ENCODE peak calls at places on chromosomes 4 and X, in four cellular contexts. C is SK-N-SH, W is GM12878, R is H1. M is an unnamed sample.

GRCh38 chr4:6987566-6987920 is 55.6 kb upstream of the TADA2B start:
- DNase-seq in R (no peak), C (no peak), W (no peak), M (no peak)

GRCh38 chr4:100428051-100428450 is 89.8 kb downstream of the EMCN start:
- DNase-seq in C (no peak), R (no peak), W (no peak), M (no peak)

GRCh38 chr4:87353592-87353991 is 30.9 kb upstream of the HSD17B13 start:
- DNase-seq in R (peak; percentile 13), C (peak; percentile 17), W (peak; percentile 13), M (peak; percentile 16)

GRCh38 chr4:133623847-133624246 is 474.8 kb downstream of the PCDH10 start:
- DNase-seq in W (no peak), C (no peak), R (no peak), M (no peak)

GRCh38 chrX:4708970-4709760 is 995.7 kb upstream of the PRKX start:
- DNase-seq in C (no peak), R (no peak), W (no peak), M (no peak)

GRCh38 chr4:138401330-138401729 is 159.2 kb upstream of the SLC7A11 start:
- DNase-seq in W (no peak), R (no peak), C (no peak), M (peak; percentile 32)

GRCh38 chr4:163462556-163462955 is 11.0 kb downstream of the TKTL2 start:
- DNase-seq in R (no peak), C (no peak), W (no peak), M (no peak)

GRCh38 chr4:128310266-128310697 is 22.7 kb upstream of the PGRMC2 start:
- DNase-seq in R (no peak), C (peak; percentile 65), W (no peak), M (peak; percentile 59)

GRCh38 chr4:56689231-56689630 is 8.1 kb upstream of the HOPX start:
- DNase-seq in R (no peak), C (no peak), W (no peak), M (no peak)

GRCh38 chr4:948936-949300 is 16.7 kb downstream of the TMEM175 start:
- DNase-seq in R (no peak), W (no peak), C (peak; percentile 24), M (no peak)

GRCh38 chr4:185036842-185037241 is 18.6 kb downstream of the HELT start:
- DNase-seq in C (no peak), R (no peak), W (no peak), M (no peak)

GRCh38 chr4:55545681-55546632 is 752 bp downstream of the CLOCK start:
- DNase-seq in W (no peak), R (no peak), C (peak; percentile 85), M (peak; percentile 75)

GRCh38 chr4:188154668-188155423 is 15.6 kb downstream of the TRIML1 start:
- DNase-seq in W (no peak), C (no peak), R (no peak), M (no peak)

GRCh38 chrX:132127748-132128147 is at the start of gene FRMD7:
- DNase-seq in C (peak; percentile 10), R (no peak), W (no peak), M (no peak)

GRCh38 chr4:81360722-81361121 is 111.0 kb downstream of the RASGEF1B start:
- DNase-seq in W (no peak), C (no peak), R (no peak), M (no peak)

GRCh38 chr4:141912831-141913230 is 276.4 kb downstream of the IL15 start:
- DNase-seq in C (peak; percentile 75), R (no peak), W (no peak), M (peak; percentile 61)

GRCh38 chrX:23333842-23334535 is 660 bp upstream of the PTCHD1 start:
- DNase-seq in W (no peak), C (peak; percentile 40), R (no peak), M (no peak)

GRCh38 chr4:71713611-71714203 is 70.2 kb downstream of the GC start:
- DNase-seq in C (peak; percentile 4), R (no peak), W (no peak), M (peak; percentile 20)

GRCh38 chrX:130393451-130394074 is 8.1 kb upstream of the GPR119 start:
- DNase-seq in W (no peak), C (peak; percentile 64), R (peak; percentile 3), M (peak; percentile 49)

GRCh38 chrX:23554304-23554703 is 113.0 kb upstream of the PRDX4 start:
- DNase-seq in R (no peak), W (no peak), C (peak; percentile 10), M (peak; percentile 8)

GRCh38 chrX:44580466-44580865 is 37.8 kb upstream of the FUNDC1 start:
- DNase-seq in W (no peak), C (no peak), R (no peak), M (no peak)

GRCh38 chr4:86014599-86014998 is 345.3 kb downstream of the MAPK10 start:
- DNase-seq in C (no peak), W (peak; percentile 36), R (no peak), M (no peak)

GRCh38 chr4:16384496-16384895 is 158.2 kb upstream of the TAPT1 start:
- DNase-seq in R (no peak), W (no peak), C (no peak), M (no peak)

GRCh38 chrX:115330498-115331138 is 41.1 kb downstream of the LUZP4 start:
- DNase-seq in R (no peak), W (peak; percentile 40), C (peak; percentile 67), M (peak; percentile 59)

GRCh38 chr4:142645478-142646108 is 200.5 kb downstream of the INPP4B start:
- DNase-seq in C (no peak), R (no peak), W (no peak), M (no peak)

GRCh38 chr4:6561706-6562371 is 13.2 kb upstream of the MAN2B2 start:
- DNase-seq in W (no peak), C (no peak), R (no peak), M (no peak)

GRCh38 chrX:46796574-46797191 is 37.8 kb upstream of the SLC9A7 start:
- DNase-seq in R (no peak), W (no peak), C (peak; percentile 60), M (peak; percentile 43)

GRCh38 chrX:140050906-140051305 is 85.6 kb upstream of the CXorf66 start:
- DNase-seq in W (no peak), R (no peak), C (no peak), M (no peak)

GRCh38 chrX:49951524-49952193 is 29.3 kb downstream of the CLCN5 start:
- DNase-seq in R (no peak), W (no peak), C (peak; percentile 29), M (no peak)

GRCh38 chr4:13553081-13553480 is 8.8 kb upstream of the NKX3-2 start:
- DNase-seq in R (no peak), C (no peak), W (no peak), M (no peak)

GRCh38 chr4:3657917-3658913 is 108.0 kb upstream of the ADRA2C start:
- DNase-seq in W (no peak), C (peak; percentile 81), R (no peak), M (no peak)

GRCh38 chr4:129117705-129118104 is 21.8 kb downstream of the C4orf33 start:
- DNase-seq in C (no peak), R (no peak), W (no peak), M (no peak)

GRCh38 chr4:87060957-87061356 is 126.1 kb downstream of the AFF1 start:
- DNase-seq in W (no peak), R (no peak), C (no peak), M (no peak)

GRCh38 chr4:155478336-155478825 is 101.6 kb upstream of the MAP9 start:
- DNase-seq in R (no peak), C (no peak), W (no peak), M (no peak)

GRCh38 chr4:104064650-104065577 is 345.1 kb upstream of the TACR3 start:
- DNase-seq in W (peak; percentile 23), C (peak; percentile 25), R (peak; percentile 3), M (peak; percentile 10)

GRCh38 chr4:71251266-71251665 is 87.6 kb upstream of the SLC4A4 start:
- DNase-seq in C (no peak), R (no peak), W (no peak), M (no peak)

GRCh38 chr4:144582105-144582850 is 63.7 kb upstream of the HHIP start:
- DNase-seq in C (no peak), R (no peak), W (no peak), M (no peak)

DNA sequence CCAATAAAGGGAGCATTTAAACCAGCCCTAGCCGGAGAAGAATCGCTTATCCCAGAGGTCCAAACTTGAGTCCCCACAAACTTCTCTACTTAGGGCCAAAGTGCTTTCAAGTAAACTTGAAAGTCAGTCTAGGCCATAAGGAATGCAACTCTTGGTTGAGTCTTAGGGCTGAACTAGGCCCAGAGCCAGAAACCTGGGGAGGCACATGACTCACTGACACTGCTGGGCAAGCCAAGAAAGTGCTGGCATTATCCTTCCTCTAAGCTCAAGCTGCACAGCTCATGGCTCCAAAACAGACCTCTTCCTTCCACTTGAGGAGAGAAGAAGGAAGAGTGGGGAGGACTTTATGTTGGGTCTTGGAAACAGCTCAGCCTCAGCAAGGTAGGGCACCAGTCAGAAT is 1257.3 kb upstream of the DIAPH2 start:
- DNase-seq in W (no peak), R (no peak), C (no peak), M (no peak)
- TF ChIP-seq NRF1 in W (no peak), R (no peak), C (no peak), M (no peak)

GRCh38 chrX:30635630-30636029 is 17.6 kb upstream of the GK start:
- DNase-seq in C (peak; percentile 37), W (no peak), R (no peak), M (peak; percentile 29)
- TF ChIP-seq CTCF in C (peak; percentile 42), W (peak; percentile 36), R (no peak), M (peak; percentile 47)

GRCh38 chrX:113384628-113385027 is 544.0 kb upstream of the AMOT start:
- DNase-seq in W (no peak), C (no peak), R (no peak), M (no peak)
- TF ChIP-seq NRF1 in W (no peak), C (no peak), R (no peak), M (no peak)

GRCh38 chr4:122576261-122577188 is 44.3 kb downstream of the IL21 start:
- DNase-seq in W (no peak), R (no peak), C (peak; percentile 16), M (peak; percentile 34)
- TF ChIP-seq CTCF in W (peak; percentile 42), R (no peak), C (peak; percentile 74), M (peak; percentile 66)

DNA sequence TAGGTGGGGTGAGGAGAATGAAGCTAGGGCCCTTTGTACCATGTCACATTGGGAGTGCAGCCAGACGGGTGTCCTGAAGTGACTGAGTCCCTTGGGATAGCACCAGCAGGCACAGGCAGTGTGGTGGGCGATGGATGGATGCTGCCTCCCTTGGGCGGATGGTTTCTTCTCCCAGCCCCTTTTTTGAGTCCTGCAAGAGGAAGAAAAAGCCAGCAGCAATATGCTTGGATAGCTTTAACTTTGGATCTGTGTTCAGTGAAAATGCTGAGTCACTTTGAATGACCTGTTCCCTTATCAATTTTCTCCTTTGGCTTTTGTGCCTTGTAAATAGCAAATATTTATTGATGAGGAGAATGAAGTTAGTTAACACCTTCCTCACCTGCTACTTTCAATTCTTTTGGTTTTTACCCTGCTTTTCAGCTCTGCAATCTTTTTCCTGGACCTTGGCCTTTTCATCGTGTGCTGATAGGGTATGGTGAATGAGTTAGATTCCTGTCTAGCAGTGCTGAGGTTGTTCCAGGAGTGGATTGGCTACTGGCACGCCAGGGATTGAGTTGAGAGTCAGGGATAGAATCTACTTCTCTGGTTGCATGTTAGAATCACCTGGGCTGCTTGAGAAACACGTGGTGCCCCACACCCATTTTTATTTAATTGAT is 10.2 kb downstream of the DCUN1D4 start:
- DNase-seq in W (no peak), C (no peak), R (no peak), M (peak; percentile 27)
- TF ChIP-seq NRF1 in W (no peak), C (no peak), R (no peak), M (no peak)

GRCh38 chr4:33390977-33391376 is 2670.8 kb downstream of the PCDH7 start:
- DNase-seq in R (no peak), C (no peak), W (no peak), M (no peak)
- TF ChIP-seq CTCF in R (no peak), C (no peak), W (no peak), M (no peak)